ENCODE peak calls at places on chromosomes 12 and 14, in nine cellular contexts. K is left colon; C is NCI-H187 treated with DMSO at 0.1 percent for 48 hours; O is effector memory CD4-positive, alpha-beta T cell; U is psoas muscle; I is LHCN-M2; B is activated CD8-positive, alpha-beta memory T cell treated with anti-CD3 and anti-CD28 coated beads for 4 hours; S is stomach; Q is hippocampal formation. E is an unnamed sample.

GRCh38 chr14:105384041-105384557 is 14.2 kb upstream of the TEX22 start:
- DNase-seq in U (no peak), I (no peak), O (no peak), Q (no peak), S (no peak), B (no peak), K (no peak), C (no peak), E (no peak)

GRCh38 chr14:55847766-55848165 is 267.8 kb downstream of the KTN1 start:
- DNase-seq in C (no peak), B (no peak), S (no peak), I (peak; percentile 50), O (no peak), Q (no peak), K (no peak), U (no peak), E (no peak)

GRCh38 chr14:72512925-72513324 is 381.0 kb downstream of the DPF3 start:
- DNase-seq in B (no peak), C (no peak), Q (no peak), O (no peak), S (no peak), I (no peak), K (no peak), U (no peak), E (no peak)

GRCh38 chr14:56487090-56487667 is 92.4 kb upstream of the TMEM260 start:
- DNase-seq in Q (no peak), I (peak; percentile 13), B (no peak), K (no peak), U (no peak), O (no peak), C (no peak), S (no peak), E (no peak)

GRCh38 chr14:77979666-77980351 is 179.9 kb downstream of the ADCK1 start:
- DNase-seq in O (no peak), C (no peak), U (no peak), K (no peak), I (no peak), B (no peak), Q (peak; percentile 58), S (no peak), E (no peak)

GRCh38 chr14:55245657-55246268 is 25.5 kb upstream of the FBXO34 start:
- DNase-seq in S (no peak), O (no peak), C (no peak), I (peak; percentile 23), K (no peak), B (peak; percentile 6), Q (no peak), U (no peak), E (peak; percentile 14)

GRCh38 chr12:53726342-53726741 is 910 bp downstream of the CALCOCO1 start:
- DNase-seq in C (no peak), S (no peak), B (no peak), O (no peak), I (no peak), Q (no peak), K (no peak), U (no peak), E (no peak)

GRCh38 chr12:123941485-123942276 is 30.9 kb downstream of the CCDC92 start:
- DNase-seq in Q (no peak), O (no peak), B (no peak), U (no peak), K (no peak), C (no peak), I (no peak), S (no peak), E (no peak)

GRCh38 chr12:31234955-31235867 is 90.7 kb downstream of the SINHCAF start:
- DNase-seq in U (peak; percentile 56), I (peak; percentile 32), K (peak; percentile 33), S (peak; percentile 56), C (no peak), B (no peak), O (no peak), Q (peak; percentile 26), E (peak; percentile 21)

GRCh38 chr12:32301216-32301615 is 98.1 kb upstream of the FGD4 start:
- DNase-seq in C (no peak), B (no peak), I (no peak), K (no peak), U (no peak), O (no peak), S (no peak), Q (no peak), E (no peak)

GRCh38 chr12:121697093-121697698 is 15.4 kb upstream of the TMEM120B start:
- DNase-seq in K (no peak), Q (no peak), I (peak; percentile 46), B (no peak), U (no peak), S (no peak), O (no peak), C (peak; percentile 23), E (no peak)

GRCh38 chr14:34527591-34527990 is 11.9 kb downstream of the EAPP start:
- DNase-seq in U (no peak), C (no peak), Q (no peak), I (no peak), S (no peak), K (no peak), B (no peak), O (no peak), E (no peak)

GRCh38 chr14:68599896-68600620 is 192.8 kb downstream of the ZFP36L1 start:
- DNase-seq in S (no peak), Q (no peak), B (no peak), C (no peak), I (no peak), K (no peak), O (no peak), U (no peak), E (no peak)

GRCh38 chr14:94850332-94851211 is 80.7 kb upstream of the GSC start:
- DNase-seq in C (no peak), I (no peak), B (no peak), K (peak; percentile 20), Q (no peak), S (peak; percentile 41), O (no peak), U (no peak), E (peak; percentile 54)

GRCh38 chr12:112986291-112986800 is 8.0 kb downstream of the OAS2 start:
- DNase-seq in O (no peak), K (no peak), U (no peak), S (no peak), B (no peak), C (no peak), I (no peak), Q (no peak), E (no peak)

GRCh38 chr14:104895207-104895785 is 29.4 kb upstream of the PLD4 start:
- DNase-seq in O (no peak), B (no peak), C (no peak), K (no peak), I (no peak), S (peak; percentile 42), Q (no peak), U (peak; percentile 45), E (no peak)

GRCh38 chr14:65069874-65070709 is 32.2 kb downstream of the MAX start:
- DNase-seq in U (no peak), B (no peak), C (peak; percentile 44), I (no peak), S (peak; percentile 81), O (no peak), K (peak; percentile 87), Q (no peak), E (peak; percentile 87)

GRCh38 chr14:70188608-70189540 is at the start of gene SLC8A3:
- DNase-seq in O (no peak), S (peak; percentile 26), C (peak; percentile 24), U (peak; percentile 86), B (no peak), I (peak; percentile 78), Q (peak; percentile 45), K (peak; percentile 7), E (no peak)

GRCh38 chr14:21087294-21088091 is 11.0 kb downstream of the ZNF219 start:
- DNase-seq in U (no peak), C (no peak), O (peak; percentile 79), Q (no peak), K (no peak), I (peak; percentile 80), S (no peak), B (no peak), E (no peak)

GRCh38 chr12:76158518-76159321 is 74.2 kb upstream of the NAP1L1 start:
- DNase-seq in O (peak; percentile 7), S (peak; percentile 55), Q (peak; percentile 47), U (peak; percentile 53), B (peak; percentile 29), K (peak; percentile 39), C (no peak), I (peak; percentile 96), E (peak; percentile 49)

GRCh38 chr14:92794547-92794941 is 439 bp downstream of the GOLGA5 start:
- DNase-seq in O (no peak), C (no peak), U (peak; percentile 60), K (no peak), I (no peak), S (no peak), Q (no peak), B (no peak), E (peak; percentile 16)

GRCh38 chr14:104134061-104134965 is 4.1 kb upstream of the KIF26A start:
- DNase-seq in B (no peak), O (no peak), I (no peak), K (peak; percentile 6), C (no peak), S (no peak), U (peak; percentile 33), Q (no peak), E (no peak)

GRCh38 chr12:88703790-88704189 is 123.5 kb upstream of the KITLG start:
- DNase-seq in S (no peak), Q (no peak), C (no peak), I (peak; percentile 13), O (no peak), U (no peak), K (no peak), B (no peak), E (no peak)

GRCh38 chr14:38616959-38617358 is 361.1 kb upstream of the CLEC14A start:
- DNase-seq in O (no peak), Q (peak; percentile 2), S (no peak), I (peak; percentile 31), C (no peak), K (no peak), B (no peak), U (no peak), E (no peak)

GRCh38 chr14:103848720-103849077 is 1.3 kb upstream of the PPP1R13B start:
- DNase-seq in I (no peak), O (no peak), K (no peak), B (no peak), C (no peak), U (no peak), Q (no peak), S (no peak), E (peak; percentile 58)

GRCh38 chr12:103626498-103626897 is 39.4 kb downstream of the STAB2 start:
- DNase-seq in S (peak; percentile 42), B (no peak), I (no peak), C (no peak), Q (peak; percentile 4), U (peak; percentile 77), K (peak; percentile 49), O (no peak), E (peak; percentile 59)